ENCODE peak calls at places on chromosomes 2 and 18, in seven cellular contexts. Z, R, L, T, P, J and B are unnamed samples.

GRCh38 chr2:160209457-160209856 is 9.4 kb upstream of the ITGB6 start:
- DNase-seq in Z (no peak), R (no peak), L (peak; percentile 96), T (no peak), P (peak; percentile 99), J (no peak), B (peak; percentile 82)

GRCh38 chr2:207073791-207074678 is 91.7 kb downstream of the KLF7 start:
- DNase-seq in Z (no peak), R (no peak), L (no peak), T (no peak), P (peak; percentile 12), J (no peak), B (no peak)

GRCh38 chr2:193072647-193073046 is 877.9 kb upstream of the TMEFF2 start:
- DNase-seq in Z (no peak), R (no peak), L (no peak), T (no peak), P (no peak), J (no peak), B (no peak)

GRCh38 chr2:181264016-181264415 is 193.2 kb upstream of the ITGA4 start:
- DNase-seq in Z (no peak), R (no peak), L (no peak), T (no peak), P (no peak), J (no peak), B (peak; percentile 3)

GRCh38 chr2:161710131-161710915 is 86.1 kb downstream of the SLC4A10 start:
- DNase-seq in Z (no peak), R (no peak), L (peak; percentile 27), T (no peak), P (no peak), J (no peak), B (peak; percentile 45)

GRCh38 chr2:221895366-221896121 is 323.4 kb upstream of the EPHA4 start:
- DNase-seq in Z (no peak), R (no peak), L (peak; percentile 25), T (no peak), P (peak; percentile 4), J (no peak), B (peak; percentile 49)

GRCh38 chr2:42249284-42249683 is 80.1 kb downstream of the EML4 start:
- DNase-seq in Z (no peak), R (no peak), L (no peak), T (no peak), P (no peak), J (no peak), B (no peak)

GRCh38 chr2:84537251-84537650 is 21.0 kb downstream of the DNAH6 start:
- DNase-seq in Z (no peak), R (no peak), L (no peak), T (no peak), P (peak; percentile 2), J (no peak), B (no peak)

GRCh38 chr2:231988179-231988866 is 26.8 kb downstream of the DIS3L2 start:
- DNase-seq in Z (no peak), R (no peak), L (no peak), T (no peak), P (no peak), J (no peak), B (no peak)

GRCh38 chr2:166468124-166469024 is 25.7 kb downstream of the SCN7A start:
- DNase-seq in Z (no peak), R (no peak), L (no peak), T (no peak), P (no peak), J (no peak), B (no peak)

GRCh38 chr2:114127372-114127771 is 237.5 kb downstream of the ACTR3 start:
- DNase-seq in Z (no peak), R (no peak), L (peak; percentile 47), T (no peak), P (peak; percentile 42), J (no peak), B (no peak)

GRCh38 chr2:64105676-64106461 is 38.4 kb downstream of the PELI1 start:
- DNase-seq in Z (no peak), R (no peak), L (no peak), T (no peak), P (no peak), J (no peak), B (peak; percentile 5)

GRCh38 chr2:72734432-72734831 is 91.4 kb downstream of the EXOC6B start:
- DNase-seq in Z (no peak), R (no peak), L (no peak), T (no peak), P (no peak), J (no peak), B (no peak)

GRCh38 chr18:21314721-21315120 is 72.7 kb downstream of the GREB1L start:
- DNase-seq in Z (no peak), R (no peak), L (no peak), T (no peak), P (no peak), J (no peak), B (no peak)

GRCh38 chr2:176488446-176488845 is 219.2 kb downstream of the MTX2 start:
- DNase-seq in Z (no peak), R (no peak), L (peak; percentile 57), T (no peak), P (no peak), J (no peak), B (no peak)

GRCh38 chr2:102063360-102063947 is 71.7 kb downstream of the IL1R2 start:
- DNase-seq in Z (no peak), R (no peak), L (peak; percentile 98), T (no peak), P (peak; percentile 51), J (no peak), B (peak; percentile 45)
- H3K4me3 ChIP-seq in Z (no peak overlapping the region), R (no peak overlapping the region), L (no peak overlapping the region), T (no peak overlapping the region), P (no peak overlapping the region), J (no peak overlapping the region), B (no peak overlapping the region)

GRCh38 chr2:108270346-108270745 is 18.3 kb upstream of the SULT1C2 start:
- DNase-seq in Z (no peak), R (no peak), L (no peak), T (no peak), P (no peak), J (no peak), B (no peak)

GRCh38 chr2:108267117-108267516 is 21.6 kb upstream of the SULT1C2 start:
- DNase-seq in Z (no peak), R (no peak), L (peak; percentile 69), T (no peak), P (peak; percentile 71), J (no peak), B (peak; percentile 65)

GRCh38 chr2:108270768-108271506 is 17.8 kb upstream of the SULT1C2 start:
- DNase-seq in Z (no peak), R (no peak), L (no peak), T (no peak), P (no peak), J (peak; percentile 74), B (no peak)

GRCh38 chr2:108268001-108268400 is 20.7 kb upstream of the SULT1C2 start:
- DNase-seq in Z (no peak), R (no peak), L (peak; percentile 86), T (no peak), P (peak; percentile 91), J (no peak), B (peak; percentile 69)

GRCh38 chr2:108271691-108272253 is 16.9 kb upstream of the SULT1C2 start:
- DNase-seq in Z (no peak), R (no peak), L (peak; percentile 61), T (no peak), P (peak; percentile 84), J (no peak), B (peak; percentile 80)
- H3K4me3 ChIP-seq in Z (no peak overlapping the region), R (no peak overlapping the region), L (peak overlapping the region; percentile 28), T (no peak overlapping the region), P (peak overlapping the region; percentile 13), J (no peak overlapping the region), B (no peak overlapping the region)

GRCh38 chr18:59275406-59275949 is 2.2 kb upstream of the RAX start:
- DNase-seq in Z (no peak), R (no peak), L (no peak), T (no peak), P (no peak), J (no peak), B (no peak)
- H3K4me3 ChIP-seq in Z (no peak overlapping the region), R (no peak overlapping the region), L (no peak overlapping the region), T (no peak overlapping the region), P (no peak overlapping the region), J (no peak overlapping the region), B (no peak overlapping the region)

GRCh38 chr18:23105581-23106219 is 29.6 kb upstream of the CABLES1 start:
- DNase-seq in Z (no peak), R (no peak), L (no peak), T (no peak), P (no peak), J (no peak), B (no peak)

GRCh38 chr18:23107718-23108117 is 27.6 kb upstream of the CABLES1 start:
- DNase-seq in Z (no peak), R (no peak), L (no peak), T (no peak), P (peak; percentile 33), J (no peak), B (peak; percentile 35)

GRCh38 chr18:23108496-23108895 is 26.8 kb upstream of the CABLES1 start:
- DNase-seq in Z (no peak), R (no peak), L (peak; percentile 67), T (no peak), P (no peak), J (no peak), B (no peak)

GRCh38 chr18:23105030-23105429 is 30.3 kb upstream of the CABLES1 start:
- DNase-seq in Z (no peak), R (no peak), L (no peak), T (no peak), P (no peak), J (no peak), B (no peak)

GRCh38 chr18:23106575-23106974 is 28.7 kb upstream of the CABLES1 start:
- DNase-seq in Z (no peak), R (no peak), L (peak; percentile 68), T (no peak), P (peak; percentile 96), J (no peak), B (peak; percentile 97)
- H3K4me3 ChIP-seq in Z (no peak overlapping the region), R (no peak overlapping the region), L (no peak overlapping the region), T (no peak overlapping the region), P (no peak overlapping the region), J (no peak overlapping the region), B (no peak overlapping the region)

GRCh38 chr18:7089369-7089768 is 28.2 kb downstream of the LAMA1 start:
- DNase-seq in Z (no peak), R (no peak), L (no peak), T (no peak), P (no peak), J (no peak), B (no peak)

GRCh38 chr18:7082666-7083065 is 34.9 kb downstream of the LAMA1 start:
- DNase-seq in Z (no peak), R (no peak), L (no peak), T (no peak), P (no peak), J (no peak), B (no peak)

GRCh38 chr18:7079231-7079630 is 38.4 kb downstream of the LAMA1 start:
- DNase-seq in Z (no peak), R (no peak), L (no peak), T (no peak), P (no peak), J (no peak), B (no peak)

GRCh38 chr18:7084766-7085080 is 32.9 kb downstream of the LAMA1 start:
- DNase-seq in Z (no peak), R (no peak), L (peak; percentile 70), T (no peak), P (peak; percentile 86), J (no peak), B (peak; percentile 88)

GRCh38 chr18:7084080-7084765 is 33.4 kb downstream of the LAMA1 start:
- DNase-seq in Z (no peak), R (no peak), L (peak; percentile 31), T (no peak), P (peak; percentile 60), J (no peak), B (no peak)
- H3K4me3 ChIP-seq in Z (no peak overlapping the region), R (no peak overlapping the region), L (no peak overlapping the region), T (no peak overlapping the region), P (no peak overlapping the region), J (no peak overlapping the region), B (no peak overlapping the region)